ENCODE peak calls at places on chromosome 21, in nine cellular contexts. T, B, F, M, O, C, P, L and A are unnamed samples. For H3K36me3, the result is how much of the 10 kb centered on the place peaks cover.

GRCh38 chr21:29403291-29403690 is 104.6 kb downstream of the BACH1 start:
- DNase-seq in T (no peak), B (no peak), F (no peak), M (no peak), O (no peak), C (no peak), P (no peak), L (no peak), A (no peak)

GRCh38 chr21:31846690-31847089 is 26.1 kb upstream of the HUNK start:
- DNase-seq in T (no peak), B (no peak), F (no peak), M (no peak), O (no peak), C (no peak), P (no peak), L (no peak), A (peak)

GRCh38 chr21:28633803-28634572 is 358.7 kb downstream of the LTN1 start:
- DNase-seq in T (no peak), B (no peak), F (no peak), M (no peak), O (no peak), C (no peak), P (peak), L (no peak), A (no peak)

GRCh38 chr21:39083377-39084008 is 99.8 kb downstream of the PSMG1 start:
- DNase-seq in T (peak), B (no peak), F (no peak), M (no peak), O (no peak), C (peak), P (no peak), L (peak), A (no peak)

GRCh38 chr21:32921632-32922230 is 104.0 kb upstream of the OLIG2 start:
- DNase-seq in T (no peak), B (no peak), F (no peak), M (no peak), O (no peak), C (no peak), P (no peak), L (no peak), A (no peak)

GRCh38 chr21:42836402-42836666 is 43.0 kb downstream of the WDR4 start:
- DNase-seq in T (no peak), B (no peak), F (no peak), M (no peak), O (no peak), C (no peak), P (no peak), L (no peak), A (no peak)

GRCh38 chr21:33198346-33199135 is 31.2 kb upstream of the IFNAR2 start:
- DNase-seq in T (peak), B (no peak), F (no peak), M (no peak), O (no peak), C (no peak), P (peak), L (peak), A (no peak)

GRCh38 chr21:39502631-39503030 is 50.9 kb downstream of the SH3BGR start:
- DNase-seq in T (no peak), B (no peak), F (no peak), M (no peak), O (no peak), C (no peak), P (no peak), L (no peak), A (no peak)

GRCh38 chr21:31875424-31876097 is 2.7 kb downstream of the HUNK start:
- DNase-seq in T (no peak), B (no peak), F (no peak), M (no peak), O (no peak), C (peak), P (no peak), L (no peak), A (no peak)

GRCh38 chr21:41500354-41500753 is 7.6 kb downstream of the TMPRSS2 start:
- DNase-seq in T (no peak), B (no peak), F (no peak), M (no peak), O (no peak), C (no peak), P (no peak), L (no peak), A (no peak)

GRCh38 chr21:21406918-21407317 is 408.7 kb downstream of the NCAM2 start:
- DNase-seq in T (no peak), B (no peak), F (no peak), M (no peak), O (no peak), C (no peak), P (no peak), L (no peak), A (no peak)

GRCh38 chr21:42357307-42357706 is 6.5 kb upstream of the TFF2 start:
- DNase-seq in T (no peak), B (no peak), F (no peak), M (no peak), O (no peak), C (no peak), P (no peak), L (no peak), A (no peak)

GRCh38 chr21:16571594-16571993 is 841.8 kb downstream of the USP25 start:
- DNase-seq in T (no peak), B (no peak), F (no peak), M (no peak), O (no peak), C (no peak), P (peak), L (no peak), A (no peak)

GRCh38 chr21:37521658-37522057 is 155.1 kb downstream of the DYRK1A start:
- DNase-seq in T (no peak), B (no peak), F (no peak), M (no peak), O (no peak), C (no peak), P (no peak), L (no peak), A (no peak)

GRCh38 chr21:33308586-33309490 is 15.9 kb upstream of the IFNAR1 start:
- DNase-seq in T (no peak), B (no peak), F (no peak), M (peak), O (no peak), C (no peak), P (peak), L (no peak), A (peak)

GRCh38 chr21:38853421-38853919 is 47.7 kb downstream of the ETS2 start:
- DNase-seq in T (no peak), B (no peak), F (no peak), M (peak), O (peak), C (peak), P (peak), L (peak), A (peak)

GRCh38 chr21:45523411-45524101 is 18.7 kb downstream of the SLC19A1 start:
- DNase-seq in T (no peak), B (no peak), F (no peak), M (no peak), O (no peak), C (no peak), P (no peak), L (peak), A (no peak)

GRCh38 chr21:41170442-41170841 is 2.5 kb downstream of the BACE2 start:
- DNase-seq in T (peak), B (peak), F (no peak), M (no peak), O (no peak), C (peak), P (peak), L (peak), A (no peak)

GRCh38 chr21:37342046-37342632 is 24.4 kb upstream of the DYRK1A start:
- DNase-seq in T (no peak), B (no peak), F (no peak), M (no peak), O (no peak), C (no peak), P (no peak), L (no peak), A (no peak)

GRCh38 chr21:34995979-34996303 is 53.2 kb downstream of the RUNX1 start:
- DNase-seq in T (no peak), B (no peak), F (no peak), M (no peak), O (no peak), C (no peak), P (no peak), L (no peak), A (no peak)

GRCh38 chr21:31088196-31088751 is 50.0 kb upstream of the KRTAP19-8 start:
- DNase-seq in T (no peak), B (no peak), F (no peak), M (no peak), O (no peak), C (no peak), P (no peak), L (no peak), A (peak)

GRCh38 chr21:41750051-41750450 is 16.8 kb downstream of the RIPK4 start:
- DNase-seq in T (no peak), B (no peak), F (no peak), M (no peak), O (no peak), C (no peak), P (no peak), L (no peak), A (no peak)

GRCh38 chr21:37557261-37557950 is 190.8 kb downstream of the DYRK1A start:
- DNase-seq in T (no peak), B (no peak), F (no peak), M (peak), O (peak), C (no peak), P (no peak), L (no peak), A (peak)

GRCh38 chr21:42377211-42377950 is 11.0 kb upstream of the TFF1 start:
- DNase-seq in T (no peak), B (no peak), F (no peak), M (no peak), O (no peak), C (no peak), P (no peak), L (no peak), A (no peak)

DNA sequence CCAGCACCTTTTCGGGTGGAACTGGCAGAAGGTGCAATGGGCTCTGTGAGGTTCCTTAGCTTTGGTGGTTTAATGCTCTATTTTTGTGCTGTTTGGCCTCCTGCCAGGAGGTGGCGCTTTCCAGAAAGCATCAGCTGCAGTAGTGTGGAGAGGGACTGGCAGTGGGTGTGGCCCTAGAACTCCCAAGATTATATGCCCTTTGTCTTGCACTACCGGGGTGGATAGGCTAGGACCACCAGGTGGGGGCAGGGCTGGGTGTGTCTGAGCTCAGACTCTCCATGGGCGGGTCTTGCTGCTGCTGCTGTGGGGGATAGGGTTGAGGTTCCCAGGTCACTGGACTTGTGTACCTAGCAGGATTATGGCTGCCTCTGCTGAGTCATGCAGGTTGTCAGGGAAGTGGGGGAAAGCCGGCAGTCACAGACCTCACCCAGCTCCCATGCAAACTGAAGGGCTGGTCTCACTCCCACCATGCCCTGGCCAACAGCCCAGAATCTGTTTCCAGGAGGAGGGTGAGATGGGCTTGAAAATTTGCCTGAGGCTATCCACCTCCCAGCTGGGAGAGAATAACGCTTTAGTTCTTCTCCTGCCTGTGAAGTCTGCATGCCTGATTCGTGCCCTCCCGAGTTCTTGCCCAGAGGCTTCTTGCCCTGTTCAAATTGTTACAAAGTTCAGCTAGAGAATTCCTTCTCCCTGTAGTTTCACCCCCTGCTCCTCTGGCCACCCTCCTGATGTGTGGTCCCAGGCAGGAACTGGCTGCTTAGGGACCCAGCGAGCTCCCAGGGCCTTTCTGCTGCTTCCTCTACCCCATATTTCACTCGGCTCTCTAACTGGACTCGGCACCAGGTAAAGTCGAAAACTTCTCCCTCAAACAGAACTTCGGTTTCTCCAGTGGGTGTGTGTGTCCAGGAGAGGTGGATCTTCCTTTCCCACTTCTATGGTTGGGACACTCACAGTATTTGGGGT is 76.5 kb upstream of the BTG3 start:
- DNase-seq in T (peak), B (no peak), F (peak), M (peak), O (peak), C (peak), P (peak), L (no peak), A (no peak)
- TF ChIP-seq CTCF in T (no peak), B (no peak), F (no peak), M (peak), O (peak), C (peak), P (no peak), L (peak), A (no peak)

DNA sequence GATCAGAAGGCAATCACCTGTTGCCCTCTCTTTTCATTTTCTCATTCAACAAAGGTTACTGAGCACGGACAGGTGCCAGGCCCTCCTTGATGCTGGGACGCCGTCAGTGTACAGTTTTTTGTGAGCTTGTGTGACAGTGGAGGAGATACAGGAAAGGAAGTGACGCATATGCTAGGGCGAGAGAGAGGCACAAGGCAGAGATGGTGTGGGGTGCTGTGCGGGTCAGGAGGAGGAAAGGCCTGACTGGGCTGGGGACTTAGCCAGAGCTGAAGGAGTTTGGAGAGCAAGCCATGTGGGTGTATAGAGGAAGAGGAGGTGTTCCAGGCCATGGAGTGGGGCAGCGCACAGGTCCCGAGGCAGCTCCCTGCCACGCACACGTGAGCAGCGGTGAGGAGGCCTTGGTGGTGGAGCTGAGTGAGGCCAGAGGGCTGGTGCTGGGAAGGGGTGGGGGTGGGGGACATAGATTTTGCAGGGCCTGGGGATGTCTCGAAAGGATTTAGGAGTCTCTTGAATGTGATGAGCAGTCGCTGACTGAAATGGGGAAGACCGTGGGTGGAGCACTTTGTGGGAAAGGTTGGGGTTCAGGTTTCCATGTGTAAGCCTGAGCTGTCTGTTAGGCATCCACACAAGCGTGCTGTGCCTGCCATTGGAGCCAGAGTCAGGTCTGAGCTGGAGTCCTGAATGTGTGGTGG is 46.0 kb downstream of the TRAPPC10 start:
- DNase-seq in T (no peak), B (no peak), F (no peak), M (no peak), O (no peak), C (no peak), P (peak), L (no peak), A (no peak)
- H3K36me3 ChIP-seq in T (under half), B (under half), F (under half), M (under half), O (under half), C (under half), P (under half), L (under half), A (half or more)

GRCh38 chr21:18265955-18266354 is 21.3 kb downstream of the CHODL start:
- DNase-seq in T (no peak), B (no peak), F (no peak), M (no peak), O (no peak), C (no peak), P (no peak), L (no peak), A (no peak)
- TF ChIP-seq CTCF in T (no peak), B (no peak), F (no peak), M (no peak), O (no peak), C (no peak), P (no peak), L (no peak), A (no peak)

GRCh38 chr21:36338975-36339374 is 19.0 kb downstream of the MORC3 start:
- DNase-seq in T (no peak), B (no peak), F (no peak), M (no peak), O (no peak), C (no peak), P (no peak), L (no peak), A (no peak)
- H3K36me3 ChIP-seq in T (under half), B (half or more), F (under half), M (under half), O (under half), C (under half), P (under half), L (under half), A (under half)

DNA sequence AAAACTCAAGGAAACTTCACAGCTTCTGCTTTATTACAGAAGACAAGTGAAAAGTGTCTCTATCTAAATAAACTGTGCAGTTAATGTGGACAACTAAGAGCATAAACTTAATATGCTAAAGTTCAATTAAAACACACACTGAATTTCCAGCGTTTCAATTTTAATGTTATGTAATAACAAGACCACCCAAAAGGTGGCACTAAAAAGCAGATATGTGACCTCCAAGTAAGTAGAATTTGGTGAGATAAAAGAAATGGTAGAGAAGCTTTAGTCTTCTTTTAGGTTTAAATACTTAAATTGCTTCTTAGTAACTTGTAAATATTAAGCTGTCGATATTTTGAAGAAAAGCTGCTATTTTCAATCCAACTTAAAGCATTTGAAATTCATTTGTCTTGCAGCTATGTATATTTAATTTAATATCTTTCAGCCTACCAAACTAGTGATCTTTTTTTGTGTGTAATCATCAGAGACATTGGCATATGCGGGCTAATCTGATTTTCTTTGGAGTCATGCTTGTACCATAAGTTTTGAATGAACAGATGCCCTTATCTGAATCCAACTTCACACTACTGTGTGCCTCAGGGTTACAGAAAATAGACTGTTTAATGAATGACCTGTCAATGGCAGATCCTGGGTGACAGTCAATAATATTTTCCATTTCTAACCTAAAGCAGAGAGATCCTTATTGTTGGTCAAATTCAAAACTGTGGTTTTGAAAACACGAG is 36.5 kb upstream of the ADAMTS1 start:
- DNase-seq in T (no peak), B (peak), F (no peak), M (no peak), O (peak), C (no peak), P (peak), L (no peak), A (no peak)
- TF ChIP-seq CTCF in T (no peak), B (peak), F (peak), M (no peak), O (peak), C (peak), P (peak), L (peak), A (peak)

GRCh38 chr21:26100573-26100972 is 70.0 kb downstream of the APP start:
- DNase-seq in T (no peak), B (no peak), F (no peak), M (no peak), O (no peak), C (no peak), P (no peak), L (no peak), A (no peak)

GRCh38 chr21:26110703-26111102 is 59.9 kb downstream of the APP start:
- DNase-seq in T (no peak), B (no peak), F (no peak), M (no peak), O (no peak), C (no peak), P (no peak), L (no peak), A (no peak)

GRCh38 chr21:26106562-26106961 is 64.0 kb downstream of the APP start:
- DNase-seq in T (no peak), B (no peak), F (no peak), M (no peak), O (no peak), C (no peak), P (no peak), L (no peak), A (no peak)

GRCh38 chr21:26107439-26107838 is 63.1 kb downstream of the APP start:
- DNase-seq in T (no peak), B (no peak), F (no peak), M (no peak), O (no peak), C (no peak), P (no peak), L (no peak), A (no peak)

GRCh38 chr21:26105819-26106218 is 64.8 kb downstream of the APP start:
- DNase-seq in T (no peak), B (no peak), F (no peak), M (no peak), O (no peak), C (no peak), P (no peak), L (no peak), A (no peak)
- H3K36me3 ChIP-seq in T (under half), B (under half), F (under half), M (under half), O (under half), C (under half), P (under half), L (under half), A (under half)

GRCh38 chr21:26846036-26846931 is 1.1 kb upstream of the ADAMTS1 start:
- DNase-seq in T (peak), B (peak), F (no peak), M (no peak), O (no peak), C (peak), P (peak), L (peak), A (no peak)
- TF ChIP-seq CTCF in T (no peak), B (no peak), F (peak), M (no peak), O (peak), C (peak), P (peak), L (no peak), A (no peak)

GRCh38 chr21:46555225-46555617 is 49.7 kb downstream of the S100B start:
- DNase-seq in T (no peak), B (no peak), F (no peak), M (no peak), O (no peak), C (no peak), P (no peak), L (no peak), A (peak)

GRCh38 chr21:46555678-46556077 is 49.2 kb downstream of the S100B start:
- DNase-seq in T (no peak), B (no peak), F (no peak), M (no peak), O (no peak), C (no peak), P (no peak), L (no peak), A (peak)

GRCh38 chr21:46552865-46553379 is 52.0 kb downstream of the S100B start:
- DNase-seq in T (no peak), B (no peak), F (no peak), M (no peak), O (no peak), C (no peak), P (no peak), L (no peak), A (peak)

GRCh38 chr21:46553993-46554392 is 50.9 kb downstream of the S100B start:
- DNase-seq in T (no peak), B (no peak), F (no peak), M (no peak), O (no peak), C (no peak), P (no peak), L (no peak), A (peak)

GRCh38 chr21:46554431-46555224 is 50.3 kb downstream of the S100B start:
- DNase-seq in T (no peak), B (no peak), F (no peak), M (no peak), O (no peak), C (no peak), P (no peak), L (no peak), A (peak)
- H3K36me3 ChIP-seq in T (under half), B (half or more), F (under half), M (under half), O (under half), C (under half), P (under half), L (under half), A (half or more)